ENCODE peak calls at places on chromosomes 6 and 20, in seven cellular contexts. P, N, L, D, S, M and O are unnamed samples.

GRCh38 chr6:69835414-69836179 is 30.8 kb upstream of the COL19A1 start:
- DNase-seq in D (peak; percentile 73), P (peak; percentile 76), S (no peak), N (peak; percentile 6), L (no peak), M (peak; percentile 81), O (peak; percentile 79)

GRCh38 chr6:147180926-147181325 is 23.3 kb upstream of the STXBP5 start:
- DNase-seq in M (no peak), S (no peak), N (no peak), L (no peak), D (no peak), P (no peak), O (no peak)

GRCh38 chr6:39800388-39801032 is 8.3 kb downstream of the DAAM2 start:
- DNase-seq in M (no peak), N (no peak), D (no peak), S (no peak), P (no peak), L (no peak), O (no peak)

GRCh38 chr6:83464741-83465140 is 33.9 kb upstream of the ME1 start:
- DNase-seq in N (no peak), S (no peak), P (no peak), L (no peak), M (no peak), D (no peak), O (peak; percentile 22)

GRCh38 chr6:90194371-90194841 is 102.2 kb downstream of the BACH2 start:
- DNase-seq in M (peak; percentile 82), L (no peak), D (no peak), N (no peak), S (no peak), P (peak; percentile 95), O (no peak)

GRCh38 chr20:5127204-5127858 is 523 bp downstream of the CDS2 start:
- DNase-seq in L (peak; percentile 74), N (peak; percentile 15), S (no peak), M (peak; percentile 66), D (peak; percentile 85), P (peak; percentile 56), O (no peak)

GRCh38 chr20:40607927-40608326 is 81.1 kb downstream of the MAFB start:
- DNase-seq in N (no peak), M (no peak), S (no peak), D (no peak), L (no peak), P (no peak), O (no peak)

GRCh38 chr6:3202999-3203696 is 24.3 kb downstream of the TUBB2B start:
- DNase-seq in D (no peak), M (peak; percentile 74), P (peak; percentile 81), S (no peak), N (no peak), L (no peak), O (peak; percentile 89)

GRCh38 chr6:3707751-3708412 is 43.6 kb downstream of the PXDC1 start:
- DNase-seq in N (no peak), P (no peak), S (no peak), M (no peak), D (no peak), L (no peak), O (no peak)

GRCh38 chr20:44720617-44720993 is 5.4 kb downstream of the CCN5 start:
- DNase-seq in L (no peak), P (peak; percentile 25), D (peak; percentile 61), S (no peak), M (peak; percentile 50), N (no peak), O (no peak)

DNA sequence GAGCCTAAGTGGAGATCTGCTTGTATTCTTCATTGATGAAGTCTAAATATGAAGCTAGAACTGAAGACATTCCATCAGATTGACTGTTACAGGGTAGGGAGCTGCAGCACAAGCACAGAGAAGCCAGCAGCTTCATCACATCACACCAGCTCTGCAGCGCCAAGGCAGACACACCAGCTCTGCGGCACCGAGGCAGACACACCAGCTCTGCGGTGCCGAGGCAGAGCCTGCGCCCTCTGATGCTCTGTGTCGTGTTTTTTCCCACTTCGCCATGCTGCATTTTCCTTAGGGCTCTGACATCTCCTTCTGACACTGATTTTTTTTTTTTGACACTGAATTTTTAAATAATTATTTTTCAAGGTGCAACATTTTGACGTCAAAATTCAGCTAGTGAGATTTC is 784 bp downstream of the BTNL2 start:
- DNase-seq in P (no peak), N (no peak), D (no peak), M (no peak), S (no peak), L (no peak), O (no peak)
- H3K23ac ChIP-seq in P (no peak overlapping the region), N (no peak overlapping the region), D (no peak overlapping the region), M (no peak overlapping the region), S (no peak overlapping the region), L (no peak overlapping the region), O (no peak overlapping the region)

GRCh38 chr6:127690588-127690987 is 113.6 kb downstream of the C6orf58 start:
- DNase-seq in M (no peak), N (no peak), S (no peak), L (no peak), P (no peak), D (no peak), O (no peak)

GRCh38 chr6:127695108-127695507 is 118.1 kb downstream of the C6orf58 start:
- DNase-seq in L (no peak), M (no peak), P (no peak), S (no peak), D (no peak), N (no peak), O (no peak)

GRCh38 chr6:127690092-127690491 is 113.1 kb downstream of the C6orf58 start:
- DNase-seq in D (peak; percentile 26), P (peak; percentile 28), S (no peak), L (no peak), N (peak; percentile 20), M (peak; percentile 26), O (peak; percentile 5)

DNA sequence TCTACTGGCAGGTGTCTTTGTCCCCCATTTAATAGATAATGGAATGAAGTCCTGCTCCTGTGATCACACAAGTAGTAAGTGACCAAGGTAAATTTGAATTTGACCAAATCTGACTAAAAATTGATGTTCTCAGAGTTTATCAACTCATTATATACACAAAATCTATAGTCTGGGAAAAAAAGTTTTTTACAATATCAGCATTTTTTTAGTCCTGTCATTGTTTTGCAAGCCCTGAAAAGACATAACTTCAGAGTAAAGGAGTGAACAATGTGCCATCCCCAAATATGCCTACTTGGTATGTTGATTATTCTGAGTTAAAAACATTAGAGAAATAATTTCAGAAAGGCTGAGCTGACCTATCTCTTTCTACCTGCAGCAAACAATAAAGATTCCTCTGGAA is 114.2 kb downstream of the C6orf58 start:
- DNase-seq in L (no peak), S (no peak), D (no peak), N (no peak), P (no peak), M (no peak), O (no peak)
- H2AK5ac ChIP-seq in L (no peak overlapping the region), S (no peak overlapping the region), D (no peak overlapping the region), N (no peak overlapping the region), P (no peak overlapping the region), M (no peak overlapping the region), O (no peak overlapping the region)

GRCh38 chr6:43510827-43511163 is 649 bp upstream of the LRRC73 start:
- DNase-seq in D (no peak), L (no peak), P (no peak), S (no peak), M (no peak), N (no peak), O (no peak)

GRCh38 chr6:43509142-43509983 is 783 bp downstream of the LRRC73 start:
- DNase-seq in M (peak; percentile 6), P (no peak), L (no peak), S (no peak), D (no peak), N (no peak), O (no peak)

GRCh38 chr6:43509984-43510826 is at the start of gene LRRC73:
- DNase-seq in S (no peak), M (peak; percentile 84), L (peak; percentile 83), D (peak; percentile 85), N (peak; percentile 83), P (peak; percentile 68), O (peak; percentile 85)

GRCh38 chr6:43506667-43507471 is 3.3 kb downstream of the LRRC73 start:
- DNase-seq in P (peak; percentile 78), D (peak; percentile 87), M (peak; percentile 84), N (peak; percentile 86), L (peak; percentile 86), S (peak; percentile 67), O (peak; percentile 94)

GRCh38 chr6:43508481-43509141 is 1.5 kb downstream of the LRRC73 start:
- DNase-seq in M (no peak), L (no peak), S (no peak), P (no peak), N (no peak), D (no peak), O (no peak)
- H3K23ac ChIP-seq in M (no peak overlapping the region), L (no peak overlapping the region), S (no peak overlapping the region), P (no peak overlapping the region), N (peak overlapping the region; percentile 86), D (no peak overlapping the region), O (no peak overlapping the region)

GRCh38 chr6:21873562-21873961 is 280.0 kb downstream of the SOX4 start:
- DNase-seq in S (no peak), M (no peak), D (no peak), L (no peak), N (no peak), P (peak; percentile 96), O (no peak)

GRCh38 chr6:21871831-21872230 is 278.3 kb downstream of the SOX4 start:
- DNase-seq in S (no peak), N (no peak), L (no peak), D (no peak), P (no peak), M (no peak), O (no peak)

GRCh38 chr6:21870071-21870729 is 276.6 kb downstream of the SOX4 start:
- DNase-seq in P (no peak), N (no peak), D (no peak), M (no peak), L (no peak), S (no peak), O (no peak)

GRCh38 chr6:21869085-21869771 is 275.7 kb downstream of the SOX4 start:
- DNase-seq in P (no peak), N (no peak), S (no peak), M (no peak), D (no peak), L (no peak), O (no peak)

GRCh38 chr6:21874372-21874771 is 280.8 kb downstream of the SOX4 start:
- DNase-seq in S (no peak), L (no peak), N (no peak), P (no peak), M (no peak), D (peak; percentile 31), O (no peak)
- H2AK5ac ChIP-seq in S (no peak overlapping the region), L (no peak overlapping the region), N (no peak overlapping the region), P (peak overlapping the region; percentile 61), M (no peak overlapping the region), D (no peak overlapping the region), O (no peak overlapping the region)

DNA sequence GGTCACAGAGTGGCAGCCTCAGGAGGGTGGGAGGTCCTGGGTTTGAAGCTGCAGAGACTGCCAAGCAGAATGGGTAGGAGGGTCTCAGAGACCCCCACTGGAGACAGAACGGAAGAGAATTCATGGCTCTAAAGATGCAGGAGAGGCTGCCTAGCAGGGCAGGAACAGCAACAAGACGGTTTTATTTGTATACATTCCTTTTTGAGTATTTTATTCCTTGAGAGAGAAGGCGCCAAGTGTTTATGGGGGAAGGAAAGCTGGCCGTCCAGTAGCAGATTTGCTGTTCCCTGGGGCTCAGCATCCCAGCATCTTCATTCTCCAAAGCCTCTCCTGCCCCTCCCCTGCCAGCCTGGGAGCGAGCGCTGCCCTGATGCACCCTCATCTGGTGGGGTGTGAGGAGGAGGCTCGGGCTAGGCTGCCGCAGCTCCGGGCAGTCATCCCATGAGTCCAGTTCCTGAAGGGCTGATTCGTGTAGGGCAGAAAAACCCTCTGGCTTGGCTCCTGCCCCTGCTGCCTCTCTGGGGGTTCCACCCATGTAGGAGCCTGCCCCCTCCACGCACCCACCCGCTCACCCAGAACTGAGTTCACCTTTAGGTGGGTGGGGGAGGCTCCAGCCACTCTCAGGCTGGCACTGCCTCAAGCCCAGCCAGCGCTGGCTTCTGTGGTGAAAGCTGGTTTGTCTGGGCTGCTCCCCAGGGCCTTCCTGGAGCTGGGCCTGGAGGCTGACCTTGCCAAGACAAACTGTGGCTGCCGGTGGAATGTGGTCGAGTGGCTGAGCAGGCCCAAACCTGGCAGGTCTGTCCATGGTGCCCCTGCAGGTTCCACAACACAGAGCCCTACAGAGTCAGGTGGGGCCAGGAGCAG is 32.4 kb downstream of the CPXM1 start:
- DNase-seq in N (no peak), L (no peak), D (no peak), P (peak; percentile 24), S (no peak), M (no peak), O (no peak)
- H3K23ac ChIP-seq in N (no peak overlapping the region), L (no peak overlapping the region), D (no peak overlapping the region), P (no peak overlapping the region), S (no peak overlapping the region), M (no peak overlapping the region), O (no peak overlapping the region)